ENCODE peak calls at places on chromosomes 5 and 9, in ten cellular contexts. P is hepatic stellate cell; M is GM10248; C is WTC11; H is COR-L47; O is fibroblast of villous mesenchyme; L is left ventricle myocardium inferior; U is prostate gland; S is stimulated activated CD8-positive, alpha-beta memory T cell treated with anti-CD3 and anti-CD28 coated beads, Interleukin-15, amount 100 ng/mL, for 1 hour; A is PC-9. K is an unnamed sample.

GRCh38 chr9:4126184-4126865 is 173.5 kb downstream of the GLIS3 start:
- DNase-seq in A (no peak), C (no peak), L (no peak), H (no peak), U (no peak), M (no peak), P (peak), O (peak), S (no peak), K (no peak)

GRCh38 chr5:1930501-1930879 is 47.8 kb upstream of the IRX4 start:
- DNase-seq in P (no peak), M (no peak), C (peak), H (no peak), U (peak), L (no peak), S (no peak), A (no peak), O (no peak), K (no peak)

GRCh38 chr9:73575071-73575470 is 423.4 kb downstream of the ANXA1 start:
- DNase-seq in S (no peak), A (no peak), M (no peak), C (no peak), P (no peak), H (no peak), L (no peak), U (no peak), O (no peak), K (no peak)

GRCh38 chr9:32704343-32704742 is 68.9 kb upstream of the TAF1L start:
- DNase-seq in A (no peak), O (no peak), M (no peak), H (no peak), U (no peak), L (no peak), P (no peak), C (peak), S (no peak), K (no peak)

GRCh38 chr5:72138943-72139467 is 31.7 kb downstream of the MAP1B start:
- DNase-seq in P (peak), A (no peak), H (no peak), L (no peak), C (no peak), O (peak), S (no peak), M (no peak), U (no peak), K (peak)

GRCh38 chr9:68500457-68501158 is 40.1 kb downstream of the TMEM252 start:
- DNase-seq in P (peak), C (no peak), M (no peak), A (no peak), H (no peak), S (no peak), U (no peak), L (no peak), O (peak), K (no peak)

GRCh38 chr5:127080001-127080478 is 6.7 kb upstream of the C5orf63 start:
- DNase-seq in O (peak), S (no peak), L (no peak), H (peak), P (no peak), U (peak), A (no peak), M (no peak), C (no peak), K (no peak)

GRCh38 chr5:6837519-6838110 is 124.4 kb downstream of the TENT4A start:
- DNase-seq in H (no peak), U (no peak), C (peak), S (no peak), P (peak), A (peak), L (no peak), M (peak), O (no peak), K (peak)

GRCh38 chr5:123371575-123372179 is 51.5 kb downstream of the CEP120 start:
- DNase-seq in A (peak), S (no peak), O (peak), M (no peak), H (peak), P (no peak), C (peak), L (peak), U (no peak), K (peak)

GRCh38 chr5:50445281-50445949 is 4.3 kb upstream of the EMB start:
- DNase-seq in O (no peak), S (no peak), H (no peak), U (no peak), L (no peak), C (no peak), P (no peak), A (no peak), M (peak), K (peak)

GRCh38 chr5:160341309-160341874 is 29.0 kb upstream of the CCNJL start:
- DNase-seq in U (no peak), M (no peak), S (no peak), C (no peak), A (no peak), P (no peak), H (no peak), O (no peak), L (no peak), K (no peak)

GRCh38 chr5:395156-395920 is 47.6 kb upstream of the EXOC3 start:
- DNase-seq in C (no peak), M (no peak), L (no peak), P (peak), O (peak), A (peak), H (no peak), S (no peak), U (peak), K (no peak)

GRCh38 chr5:16169550-16169949 is 10.0 kb downstream of the MARCHF11 start:
- DNase-seq in O (no peak), H (no peak), L (no peak), P (no peak), U (no peak), C (no peak), S (no peak), M (no peak), A (no peak), K (no peak)

GRCh38 chr9:105103776-105104175 is 140.7 kb upstream of the SLC44A1 start:
- DNase-seq in C (no peak), S (no peak), L (no peak), U (no peak), O (no peak), P (peak), H (no peak), M (no peak), A (no peak), K (no peak)

GRCh38 chr5:141208478-141208877 is at the start of gene PCDHB12:
- DNase-seq in U (no peak), C (peak), M (no peak), O (no peak), P (no peak), S (no peak), H (peak), L (no peak), A (no peak), K (no peak)

GRCh38 chr5:14908195-14908594 is 36.6 kb upstream of the ANKH start:
- DNase-seq in O (peak), P (peak), U (no peak), S (no peak), M (no peak), H (no peak), A (no peak), C (no peak), L (no peak), K (no peak)

GRCh38 chr9:108813951-108814601 is 41.7 kb downstream of the ACTL7B start:
- DNase-seq in M (no peak), A (peak), S (no peak), L (no peak), O (peak), H (peak), C (no peak), U (no peak), P (no peak), K (no peak)

GRCh38 chr5:22625451-22625850 is 227.7 kb downstream of the CDH12 start:
- DNase-seq in O (no peak), U (no peak), A (no peak), P (no peak), C (no peak), L (no peak), H (no peak), S (no peak), M (no peak), K (no peak)

GRCh38 chr9:122816163-122816867 is 12.1 kb downstream of the PDCL start:
- DNase-seq in P (no peak), C (no peak), A (no peak), L (peak), O (no peak), M (no peak), S (peak), U (no peak), H (no peak), K (no peak)

GRCh38 chr5:6704361-6704851 is 8.8 kb upstream of the TENT4A start:
- DNase-seq in C (no peak), O (peak), H (no peak), S (no peak), A (peak), P (peak), L (peak), U (peak), M (no peak), K (no peak)

GRCh38 chr9:81968026-81968425 is 20.5 kb upstream of the SPATA31D1 start:
- DNase-seq in H (no peak), U (no peak), L (no peak), C (no peak), S (no peak), M (no peak), P (no peak), O (no peak), A (no peak), K (no peak)

GRCh38 chr9:79581794-79582193 is 10.0 kb downstream of the TLE4 start:
- DNase-seq in A (no peak), U (no peak), O (peak), S (no peak), P (peak), H (no peak), L (no peak), M (no peak), C (no peak), K (no peak)

GRCh38 chr5:179409806-179410205 is 64.5 kb upstream of the ADAMTS2 start:
- DNase-seq in U (no peak), M (no peak), H (no peak), P (no peak), L (no peak), A (no peak), O (no peak), C (no peak), S (no peak), K (no peak)

GRCh38 chr9:135508211-135508820 is 7.8 kb downstream of the MRPS2 start:
- DNase-seq in S (no peak), P (no peak), L (no peak), H (no peak), O (no peak), U (no peak), C (peak), A (no peak), M (no peak), K (no peak)

GRCh38 chr5:171137768-171138540 is 171.1 kb upstream of the TLX3 start:
- DNase-seq in L (no peak), C (no peak), P (peak), O (peak), A (no peak), S (no peak), M (no peak), H (no peak), U (no peak), K (no peak)

GRCh38 chr9:126623667-126624452 is 10.1 kb downstream of the LMX1B start:
- DNase-seq in P (no peak), C (peak), O (no peak), U (no peak), A (no peak), S (no peak), H (no peak), M (no peak), L (no peak), K (no peak)

GRCh38 chr5:74017786-74018211 is 391.8 kb downstream of the ARHGEF28 start:
- DNase-seq in U (peak), L (no peak), P (no peak), A (peak), S (no peak), H (peak), M (no peak), O (peak), C (no peak), K (no peak)